ENCODE peak calls at places on chromosomes 13 and 19, in nine cellular contexts. D is stomach, L is HCT116, R is GM23338, G is suprapubic skin, J is sigmoid colon, A is Panc1, C is transverse colon, U is HL-60. Y is an unnamed sample.

GRCh38 chr13:74136089-74136658 is 2.0 kb upstream of the KLF12 start:
- DNase-seq in D (peak; percentile 28), L (no peak), R (peak; percentile 43), G (peak; percentile 68), J (peak; percentile 71), A (no peak), C (peak; percentile 31), U (no peak), Y (peak; percentile 86)

GRCh38 chr19:52665529-52665928 is 27.4 kb upstream of the ZNF83 start:
- DNase-seq in D (no peak), L (peak; percentile 53), R (no peak), G (no peak), J (no peak), A (peak; percentile 17), C (no peak), U (no peak), Y (no peak)

GRCh38 chr13:40352807-40353562 is 313.5 kb downstream of the FOXO1 start:
- DNase-seq in D (no peak), L (no peak), R (no peak), G (peak; percentile 74), J (peak; percentile 74), A (no peak), C (no peak), U (no peak), Y (no peak)

GRCh38 chr13:51212808-51213728 is 9.1 kb upstream of the FAM124A start:
- DNase-seq in D (no peak), L (no peak), R (no peak), G (no peak), J (no peak), A (no peak), C (no peak), U (no peak), Y (no peak)

GRCh38 chr13:60369242-60369641 is 27.8 kb upstream of the TDRD3 start:
- DNase-seq in D (no peak), L (no peak), R (peak; percentile 24), G (no peak), J (no peak), A (no peak), C (no peak), U (no peak), Y (no peak)

GRCh38 chr19:29269641-29270040 is 56.7 kb upstream of the UQCRFS1 start:
- DNase-seq in D (no peak), L (no peak), R (no peak), G (peak; percentile 24), J (peak; percentile 56), A (no peak), C (no peak), U (no peak), Y (peak; percentile 34)

GRCh38 chr19:36139473-36140288 is at the start of gene CAPNS1:
- DNase-seq in D (peak; percentile 98), L (peak; percentile 95), R (peak; percentile 98), G (peak; percentile 98), J (peak; percentile 99), A (peak; percentile 90), C (peak; percentile 98), U (peak; percentile 92), Y (peak; percentile 99)

GRCh38 chr13:48210178-48210577 is 22.8 kb upstream of the ITM2B start:
- DNase-seq in D (no peak), L (no peak), R (no peak), G (no peak), J (no peak), A (peak; percentile 50), C (no peak), U (peak; percentile 66), Y (no peak)

GRCh38 chr13:77022341-77022740 is 4.6 kb downstream of the FBXL3 start:
- DNase-seq in D (no peak), L (no peak), R (no peak), G (no peak), J (no peak), A (no peak), C (no peak), U (no peak), Y (no peak)

GRCh38 chr13:77026783-77027621 is at the start of gene FBXL3:
- DNase-seq in D (peak; percentile 84), L (peak; percentile 46), R (peak; percentile 84), G (peak; percentile 87), J (peak; percentile 90), A (no peak), C (peak; percentile 88), U (peak; percentile 38), Y (peak; percentile 96)

GRCh38 chr13:77028202-77028601 is 1.2 kb upstream of the FBXL3 start:
- DNase-seq in D (no peak), L (no peak), R (no peak), G (no peak), J (no peak), A (no peak), C (no peak), U (no peak), Y (no peak)

GRCh38 chr13:77029436-77029835 is 2.5 kb upstream of the FBXL3 start:
- DNase-seq in D (no peak), L (no peak), R (no peak), G (no peak), J (no peak), A (no peak), C (no peak), U (no peak), Y (no peak)

GRCh38 chr13:77026255-77026782 is 640 bp downstream of the FBXL3 start:
- DNase-seq in D (peak; percentile 89), L (peak; percentile 21), R (peak; percentile 63), G (peak; percentile 95), J (peak; percentile 90), A (no peak), C (peak; percentile 94), U (peak; percentile 22), Y (peak; percentile 96)
- TF ChIP-seq POLR2AphosphoS5 in D (no peak), L (no peak), R (no peak), G (peak; percentile 54), J (peak; percentile 62), A (no peak), C (peak; percentile 55), U (no peak), Y (peak; percentile 73)

GRCh38 chr19:8336072-8336569 is 6.9 kb downstream of the KANK3 start:
- DNase-seq in D (no peak), L (no peak), R (peak; percentile 62), G (no peak), J (no peak), A (no peak), C (no peak), U (no peak), Y (peak; percentile 49)

GRCh38 chr19:8334458-8335342 is 8.4 kb downstream of the KANK3 start:
- DNase-seq in D (peak; percentile 72), L (peak; percentile 82), R (peak; percentile 88), G (no peak), J (no peak), A (no peak), C (peak; percentile 69), U (peak; percentile 70), Y (peak; percentile 77)

GRCh38 chr19:8336665-8337064 is 6.4 kb downstream of the KANK3 start:
- DNase-seq in D (no peak), L (no peak), R (no peak), G (no peak), J (no peak), A (no peak), C (no peak), U (no peak), Y (no peak)

GRCh38 chr19:8333771-8334457 is 9.1 kb downstream of the KANK3 start:
- DNase-seq in D (no peak), L (no peak), R (peak; percentile 75), G (no peak), J (no peak), A (no peak), C (no peak), U (no peak), Y (peak; percentile 54)

DNA sequence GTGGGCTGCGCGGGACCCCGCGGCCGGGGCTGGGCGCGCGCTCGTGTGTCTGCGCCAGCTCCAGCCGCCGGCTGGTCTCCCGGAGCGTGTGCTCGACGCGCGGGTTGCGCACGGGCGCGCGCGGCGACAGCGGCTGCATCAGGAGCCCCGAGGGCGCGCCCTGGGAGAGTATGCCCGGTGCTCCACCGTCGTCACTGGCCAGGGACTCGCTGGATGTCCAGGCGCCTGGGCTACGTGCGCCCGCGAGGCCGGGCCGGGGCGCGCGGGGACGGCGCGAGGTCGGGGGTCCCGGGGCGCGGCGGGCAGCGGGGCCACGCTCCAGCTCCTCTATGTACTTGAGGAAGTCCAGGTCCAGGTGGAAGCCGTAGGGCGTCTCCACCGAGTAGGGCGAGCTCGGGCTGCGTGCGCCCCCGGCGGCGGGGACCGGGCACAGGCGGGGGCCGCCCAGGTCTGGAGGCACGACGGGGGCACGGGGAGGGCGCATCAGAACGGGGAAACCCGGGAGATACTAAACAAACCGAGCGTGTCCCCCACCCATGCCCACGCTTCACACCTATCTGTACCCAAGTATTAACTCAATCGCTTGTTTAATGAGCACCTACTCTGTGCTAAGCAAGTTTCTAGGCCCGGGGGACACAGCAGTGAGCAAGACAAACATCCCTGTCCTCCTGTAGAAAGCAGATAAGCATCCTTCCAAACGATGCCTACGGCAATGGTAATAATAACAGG is 7.6 kb downstream of the KANK3 start:
- DNase-seq in D (no peak), L (no peak), R (peak; percentile 76), G (no peak), J (no peak), A (no peak), C (peak; percentile 20), U (no peak), Y (peak; percentile 56)
- H3K27me3 ChIP-seq in D (peaks cover 24% of the 10 kb centered on the region), L (no peaks in the 10 kb centered on the region), R (peaks cover 47% of the 10 kb centered on the region), G (peaks cover 42% of the 10 kb centered on the region), J (peaks cover 58% of the 10 kb centered on the region), A (no peaks in the 10 kb centered on the region), C (peaks cover 75% of the 10 kb centered on the region), U (peaks cover 41% of the 10 kb centered on the region), Y (peaks cover 20% of the 10 kb centered on the region)

GRCh38 chr19:3402631-3403443 is 36.5 kb downstream of the NFIC start:
- DNase-seq in D (no peak), L (no peak), R (no peak), G (no peak), J (no peak), A (no peak), C (no peak), U (no peak), Y (no peak)

GRCh38 chr19:3404324-3405260 is 38.2 kb downstream of the NFIC start:
- DNase-seq in D (peak; percentile 88), L (no peak), R (peak; percentile 56), G (peak; percentile 94), J (peak; percentile 97), A (no peak), C (peak; percentile 66), U (no peak), Y (peak; percentile 85)

GRCh38 chr19:3403489-3404323 is 37.3 kb downstream of the NFIC start:
- DNase-seq in D (peak; percentile 91), L (no peak), R (peak; percentile 31), G (peak; percentile 94), J (peak; percentile 99), A (no peak), C (peak; percentile 80), U (no peak), Y (peak; percentile 84)

GRCh38 chr19:3406571-3407111 is 40.3 kb downstream of the NFIC start:
- DNase-seq in D (no peak), L (no peak), R (no peak), G (no peak), J (no peak), A (no peak), C (no peak), U (no peak), Y (no peak)

DNA sequence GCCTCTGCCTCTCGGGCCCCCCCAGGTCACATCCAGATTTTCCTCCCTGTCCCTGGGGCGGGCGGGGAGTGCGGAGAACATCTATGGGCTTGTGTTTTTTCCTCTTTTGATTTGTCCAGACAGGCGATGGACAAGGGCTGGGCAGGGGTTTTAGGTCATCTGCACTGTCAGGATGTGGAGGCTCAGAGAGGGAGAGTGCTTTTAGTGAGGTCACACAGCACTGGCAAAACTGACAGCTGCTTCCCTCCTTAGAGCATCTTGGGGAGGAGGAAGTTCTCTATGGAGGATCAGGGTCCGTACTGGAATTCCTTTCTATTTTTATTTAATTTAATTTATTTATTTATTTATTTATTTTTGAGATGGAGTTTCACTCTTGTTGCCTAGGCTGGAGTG is 38.9 kb downstream of the NFIC start:
- DNase-seq in D (no peak), L (no peak), R (no peak), G (no peak), J (no peak), A (no peak), C (no peak), U (no peak), Y (no peak)
- H3K27ac ChIP-seq in D (peak overlapping the region; percentile 100), L (no peak overlapping the region), R (no peak overlapping the region), G (peak overlapping the region; percentile 100), J (peak overlapping the region; percentile 98), A (peak overlapping the region; percentile 66), C (peak overlapping the region; percentile 100), U (no peak overlapping the region), Y (peak overlapping the region; percentile 92)

GRCh38 chr19:47445937-47446402 is 25.7 kb downstream of the SLC8A2 start:
- DNase-seq in D (peak; percentile 43), L (no peak), R (peak; percentile 67), G (no peak), J (no peak), A (no peak), C (peak; percentile 43), U (peak; percentile 33), Y (peak; percentile 92)

GRCh38 chr19:47446534-47447469 is 24.9 kb downstream of the SLC8A2 start:
- DNase-seq in D (peak; percentile 27), L (peak; percentile 81), R (peak; percentile 97), G (no peak), J (no peak), A (no peak), C (peak; percentile 32), U (no peak), Y (no peak)

GRCh38 chr19:47445527-47445926 is 26.2 kb downstream of the SLC8A2 start:
- DNase-seq in D (no peak), L (no peak), R (no peak), G (no peak), J (no peak), A (no peak), C (no peak), U (no peak), Y (no peak)

GRCh38 chr19:47443331-47443730 is 24.0 kb upstream of the MEIS3 start:
- DNase-seq in D (no peak), L (no peak), R (no peak), G (no peak), J (no peak), A (no peak), C (no peak), U (no peak), Y (no peak)

GRCh38 chr19:47444388-47444821 is 25.1 kb upstream of the MEIS3 start:
- DNase-seq in D (no peak), L (no peak), R (peak; percentile 76), G (no peak), J (no peak), A (no peak), C (no peak), U (no peak), Y (no peak)
- TF ChIP-seq POLR2AphosphoS5 in D (no peak), L (no peak), R (no peak), G (no peak), J (no peak), A (no peak), C (no peak), U (no peak), Y (no peak)

Y was measured in spleen.